ENCODE peak calls at places on chromosomes 5 and 9, in ten cellular contexts. K is endothelial cell of umbilical vein, G is prostate gland, Z is brain microvascular endothelial cell, T is astrocyte, P is fibroblast of villous mesenchyme, H is fibroblast of lung, J is uterus, O is GM23338, A is heart left ventricle. Y is an unnamed sample.

GRCh38 chr5:107705390-107706014 is 34.8 kb upstream of the EFNA5 start:
- DNase-seq in Z (peak), O (no peak), A (no peak), H (peak), J (no peak), K (peak), P (no peak), G (no peak), T (peak), Y (no peak)

GRCh38 chr9:100011062-100011681 is 87.6 kb downstream of the ERP44 start:
- DNase-seq in G (no peak), T (peak), A (no peak), K (peak), O (peak), J (no peak), Z (peak), P (peak), H (peak), Y (peak)

GRCh38 chr5:32471784-32472183 is 27.2 kb upstream of the ZFR start:
- DNase-seq in K (no peak), A (no peak), H (no peak), Z (no peak), G (no peak), T (no peak), J (no peak), P (no peak), O (peak), Y (no peak)

GRCh38 chr5:111447822-111448221 is 64.5 kb downstream of the STARD4 start:
- DNase-seq in O (peak), P (no peak), H (no peak), K (peak), J (no peak), Z (no peak), A (no peak), T (no peak), G (no peak), Y (no peak)

GRCh38 chr9:114025196-114025753 is 52.8 kb downstream of the AMBP start:
- DNase-seq in J (no peak), P (no peak), T (peak), G (no peak), H (peak), O (peak), A (no peak), Z (no peak), K (no peak), Y (no peak)

GRCh38 chr9:16729656-16730055 is 140.8 kb downstream of the BNC2 start:
- DNase-seq in G (no peak), Z (no peak), J (no peak), K (no peak), T (no peak), O (no peak), P (no peak), H (no peak), A (no peak), Y (no peak)

GRCh38 chr9:93122721-93123221 is 11.3 kb downstream of the NINJ1 start:
- DNase-seq in J (peak), T (no peak), P (no peak), O (no peak), A (peak), K (no peak), Z (no peak), H (no peak), G (no peak), Y (no peak)

GRCh38 chr9:95138474-95138873 is 179.0 kb downstream of the FANCC start:
- DNase-seq in O (peak), A (no peak), J (no peak), P (no peak), Z (no peak), T (peak), G (peak), H (peak), K (peak), Y (no peak)

GRCh38 chr9:116196806-116197205 is 43.2 kb downstream of the PAPPA start:
- DNase-seq in Z (no peak), T (no peak), G (no peak), A (no peak), O (no peak), H (no peak), P (no peak), J (no peak), K (no peak), Y (no peak)

GRCh38 chr5:16616536-16617271 is at the start of gene RETREG1:
- DNase-seq in Z (no peak), O (peak), G (peak), A (peak), K (peak), J (peak), T (peak), H (peak), P (peak), Y (no peak)

GRCh38 chr5:78467140-78467539 is 106.7 kb downstream of the SCAMP1 start:
- DNase-seq in O (no peak), J (no peak), A (no peak), T (no peak), G (no peak), H (no peak), K (no peak), P (no peak), Z (no peak), Y (no peak)

GRCh38 chr5:39249560-39250274 is 30.4 kb upstream of the FYB1 start:
- DNase-seq in K (no peak), P (no peak), Z (no peak), A (no peak), T (no peak), G (no peak), H (no peak), J (no peak), O (no peak), Y (no peak)

GRCh38 chr5:95781101-95781583 is 41.4 kb downstream of the GLRX start:
- DNase-seq in T (peak), A (peak), P (peak), O (peak), H (peak), Z (peak), G (peak), J (peak), K (peak), Y (peak)

GRCh38 chr5:154829181-154829588 is 21.2 kb downstream of the FAXDC2 start:
- DNase-seq in J (no peak), T (no peak), O (no peak), A (no peak), K (no peak), P (no peak), Z (no peak), G (no peak), H (no peak), Y (no peak)

GRCh38 chr9:107674937-107675277 is 185.3 kb upstream of the KLF4 start:
- DNase-seq in O (no peak), J (no peak), H (no peak), Z (no peak), K (no peak), P (peak), G (no peak), A (peak), T (no peak), Y (no peak)

GRCh38 chr5:66436721-66437120 is 159.5 kb upstream of the MAST4 start:
- DNase-seq in G (no peak), O (peak), H (no peak), K (no peak), A (peak), T (no peak), P (no peak), J (no peak), Z (no peak), Y (no peak)

GRCh38 chr5:43171926-43172325 is 20.1 kb upstream of the NIM1K start:
- DNase-seq in K (peak), T (no peak), A (no peak), H (no peak), O (no peak), P (no peak), J (no peak), G (no peak), Z (no peak), Y (no peak)

GRCh38 chr9:128361296-128361980 is 9.7 kb upstream of the URM1 start:
- DNase-seq in H (no peak), Z (no peak), A (no peak), G (no peak), J (no peak), P (no peak), T (no peak), O (no peak), K (no peak), Y (no peak)

GRCh38 chr5:1542755-1543154 is 19.0 kb upstream of the LPCAT1 start:
- DNase-seq in H (peak), G (peak), P (peak), T (peak), Z (no peak), A (no peak), O (no peak), K (peak), J (peak), Y (no peak)

GRCh38 chr5:168851902-168852321 is 272.7 kb upstream of the PANK3 start:
- DNase-seq in H (peak), Z (peak), G (no peak), J (no peak), P (peak), O (no peak), T (peak), K (peak), A (no peak), Y (no peak)

GRCh38 chr9:16012621-16013020 is 459.8 kb downstream of the CCDC171 start:
- DNase-seq in T (peak), P (no peak), J (no peak), H (peak), O (no peak), K (no peak), G (no peak), A (no peak), Z (peak), Y (no peak)

GRCh38 chr9:69180670-69181069 is 6.6 kb downstream of the TJP2 start:
- DNase-seq in K (peak), P (peak), Z (peak), A (peak), G (peak), H (peak), J (no peak), O (no peak), T (peak), Y (no peak)

GRCh38 chr9:14441976-14442651 is 128.2 kb upstream of the NFIB start:
- DNase-seq in J (no peak), O (peak), Z (no peak), G (no peak), A (no peak), H (no peak), P (peak), K (no peak), T (no peak), Y (no peak)

GRCh38 chr9:130186839-130187522 is 14.8 kb downstream of the NCS1 start:
- DNase-seq in G (no peak), T (peak), P (peak), J (peak), A (no peak), Z (no peak), K (no peak), O (peak), H (peak), Y (no peak)

GRCh38 chr5:12320331-12320730 is 416.1 kb upstream of the CTNND2 start:
- DNase-seq in K (no peak), Z (no peak), H (no peak), O (no peak), A (no peak), J (no peak), T (no peak), G (no peak), P (no peak), Y (no peak)

GRCh38 chr5:94571415-94571814 is 47.0 kb downstream of the KIAA0825 start:
- DNase-seq in O (no peak), Z (no peak), J (no peak), T (no peak), K (no peak), G (no peak), A (no peak), P (no peak), H (no peak), Y (no peak)

GRCh38 chr5:115842089-115842881 is 550 bp downstream of the AP3S1 start:
- DNase-seq in T (peak), O (peak), H (no peak), A (peak), K (no peak), P (peak), G (peak), J (no peak), Z (no peak), Y (peak)

GRCh38 chr9:128383007-128383753 is 12.0 kb downstream of the URM1 start:
- DNase-seq in P (no peak), O (peak), T (no peak), K (no peak), G (no peak), J (no peak), H (no peak), Z (no peak), A (no peak), Y (no peak)

GRCh38 chr5:96881511-96882115 is 5.3 kb downstream of the ERAP2 start:
- DNase-seq in K (peak), A (no peak), Z (peak), H (peak), T (peak), J (no peak), O (no peak), G (no peak), P (peak), Y (no peak)

GRCh38 chr5:116084231-116084630 is 594 bp upstream of the COMMD10 start:
- DNase-seq in K (no peak), P (peak), H (peak), T (peak), G (peak), J (no peak), O (peak), Z (no peak), A (no peak), Y (no peak)

GRCh38 chr9:1100945-1101344 is 50.8 kb downstream of the DMRT2 start:
- DNase-seq in Z (peak), K (no peak), H (no peak), T (no peak), G (peak), A (peak), O (peak), P (peak), J (peak), Y (no peak)

GRCh38 chr5:33726422-33727165 is 165.2 kb downstream of the ADAMTS12 start:
- DNase-seq in H (peak), A (no peak), T (peak), J (no peak), K (no peak), O (no peak), G (no peak), Z (peak), P (no peak), Y (no peak)

GRCh38 chr5:84437673-84438315 is 53.1 kb upstream of the EDIL3 start:
- DNase-seq in G (no peak), H (peak), K (peak), Z (peak), T (peak), P (peak), O (no peak), A (no peak), J (no peak), Y (no peak)

GRCh38 chr5:159463590-159464321 is 133.5 kb upstream of the IL12B start:
- DNase-seq in J (no peak), A (no peak), Z (peak), G (no peak), T (peak), P (peak), K (no peak), O (no peak), H (peak), Y (no peak)

GRCh38 chr5:159883522-159883950 is 32.7 kb upstream of the ADRA1B start:
- DNase-seq in O (no peak), A (no peak), H (peak), T (peak), G (no peak), Z (peak), P (peak), K (no peak), J (no peak), Y (no peak)

GRCh38 chr9:4167728-4168127 is 132.1 kb downstream of the GLIS3 start:
- DNase-seq in H (no peak), Z (no peak), J (no peak), G (no peak), P (no peak), T (no peak), O (no peak), K (no peak), A (no peak), Y (no peak)

GRCh38 chr5:33737697-33738096 is 154.1 kb downstream of the ADAMTS12 start:
- DNase-seq in K (no peak), G (no peak), J (no peak), T (no peak), A (no peak), P (peak), H (no peak), Z (no peak), O (no peak), Y (no peak)

GRCh38 chr9:31355965-31356364 is 1028.5 kb upstream of the ACO1 start:
- DNase-seq in A (no peak), T (no peak), Z (no peak), G (no peak), K (no peak), H (no peak), O (no peak), P (no peak), J (no peak), Y (no peak)

GRCh38 chr5:125478599-125478998 is 732.2 kb upstream of the ZNF608 start:
- DNase-seq in A (no peak), P (no peak), J (no peak), T (no peak), O (no peak), H (no peak), G (peak), Z (no peak), K (no peak), Y (no peak)

DNA sequence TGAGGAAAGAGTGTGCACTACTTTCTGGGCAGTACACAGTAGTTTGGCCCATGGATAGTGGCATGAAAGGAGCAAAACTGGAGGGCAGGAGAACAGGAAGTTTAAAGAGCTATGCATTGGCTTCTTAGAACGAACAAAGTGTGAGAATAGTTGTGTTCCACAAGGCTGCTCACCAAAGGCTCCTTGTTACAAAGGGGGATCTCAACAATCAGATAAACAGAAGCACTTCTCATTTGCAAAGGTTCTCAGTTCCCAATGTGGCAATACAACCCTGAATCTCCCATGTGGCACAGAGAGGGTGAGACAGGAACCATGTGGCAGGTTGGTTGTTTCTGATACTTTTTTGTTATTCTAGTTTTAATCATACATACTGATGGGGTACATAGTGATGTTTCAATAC is 158.4 kb downstream of the CARTPT start:
- DNase-seq in A (no peak), P (no peak), K (no peak), G (no peak), T (no peak), Z (no peak), H (no peak), J (no peak), O (no peak), Y (no peak)
- TF ChIP-seq CTCF in A (no peak), P (no peak), K (no peak), G (no peak), T (no peak), Z (no peak), H (no peak), J (no peak), O (no peak), Y (no peak)

GRCh38 chr9:80077059-80077458 is 505.3 kb downstream of the TLE4 start:
- DNase-seq in G (no peak), A (no peak), H (no peak), T (no peak), K (no peak), J (no peak), O (no peak), Z (no peak), P (no peak), Y (no peak)
- H3K4me3 ChIP-seq in G (no peak), A (no peak), H (no peak), T (no peak), K (no peak), J (no peak), O (no peak), Z (no peak), P (no peak), Y (no peak)

GRCh38 chr9:87499455-87500015 is 1.9 kb downstream of the DAPK1 start:
- DNase-seq in J (no peak), G (no peak), T (no peak), Z (no peak), H (no peak), O (no peak), K (peak), P (no peak), A (no peak), Y (no peak)

GRCh38 chr9:87498816-87499454 is 1.3 kb downstream of the DAPK1 start:
- DNase-seq in A (no peak), J (no peak), Z (no peak), P (no peak), O (peak), T (no peak), K (peak), H (peak), G (no peak), Y (no peak)

GRCh38 chr9:87497604-87498045 is at the start of gene DAPK1:
- DNase-seq in P (peak), K (peak), J (peak), T (peak), O (peak), H (peak), G (peak), A (peak), Z (no peak), Y (no peak)

GRCh38 chr9:87497080-87497603 is 525 bp upstream of the DAPK1 start:
- DNase-seq in K (no peak), O (peak), T (no peak), Z (no peak), A (no peak), G (no peak), J (no peak), H (no peak), P (no peak), Y (no peak)

GRCh38 chr9:87498046-87498815 is 564 bp downstream of the DAPK1 start:
- DNase-seq in K (peak), H (peak), T (peak), O (peak), Z (no peak), G (peak), J (peak), P (no peak), A (peak), Y (no peak)
- TF ChIP-seq CTCF in K (peak), H (no peak), T (no peak), O (peak), Z (peak), G (no peak), J (peak), P (peak), A (peak), Y (no peak)

DNA sequence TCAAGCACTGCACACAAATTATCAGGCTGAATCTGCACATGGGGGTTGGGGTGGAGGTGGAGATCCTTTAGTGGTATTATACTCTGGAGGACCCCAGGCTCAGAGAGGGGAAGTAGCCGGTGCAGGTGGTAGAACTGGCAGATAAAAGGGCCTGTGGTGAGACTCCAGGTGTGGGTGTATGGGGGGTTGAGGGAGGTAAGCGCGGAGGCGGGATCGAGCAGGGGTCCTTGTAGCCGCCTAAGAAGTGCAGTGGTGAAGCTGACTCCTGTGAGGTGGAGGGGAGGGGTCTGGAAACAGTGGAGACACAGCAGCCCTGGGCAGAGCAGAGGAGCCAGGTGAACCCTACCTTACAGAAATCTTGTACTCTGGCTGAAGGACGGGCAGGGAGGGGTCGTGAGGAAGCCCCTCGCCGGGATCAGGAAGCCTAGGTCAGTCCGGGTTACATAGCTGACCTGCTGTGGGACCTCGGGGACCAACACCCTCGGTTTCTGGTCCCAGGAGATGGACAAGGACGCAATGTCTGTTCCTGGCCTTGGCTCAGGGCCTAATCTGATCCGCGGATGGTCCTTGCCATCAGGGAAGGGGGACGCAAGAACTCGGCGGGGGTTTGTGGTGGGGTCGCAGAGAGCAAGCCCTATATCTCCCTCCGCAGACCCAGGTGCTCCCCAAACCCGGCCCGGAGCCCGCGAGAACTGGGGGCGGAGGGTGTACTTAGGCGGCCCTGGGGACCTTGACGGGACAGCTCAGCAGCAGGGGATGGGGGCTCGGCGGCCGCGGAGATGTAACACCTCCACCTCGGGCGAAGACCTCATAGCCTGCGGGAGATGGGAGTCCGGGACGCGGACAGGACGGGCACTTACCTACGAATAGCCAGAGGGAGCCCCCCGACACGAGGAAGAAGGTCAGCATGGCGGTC is 555 bp downstream of the ACSL6 start:
- DNase-seq in O (peak), A (no peak), T (no peak), J (no peak), Z (no peak), P (no peak), G (no peak), H (no peak), K (no peak), Y (no peak)
- H3K4me3 ChIP-seq in O (peak), A (peak), T (peak), J (peak), Z (peak), P (peak), G (peak), H (no peak), K (no peak), Y (peak)